ENCODE peak calls at places on chromosomes 11 and 22, in six cellular contexts. G is choroid plexus epithelial cell; Q is sciatic nerve; T is effector CD4-positive, alpha-beta T cell; C is stimulated activated naive CD8-positive, alpha-beta T cell treated with anti-CD3 and anti-CD28 coated beads, Interleukin-15, amount 100 ng/mL, for 72 hours; S is dermis microvascular lymphatic vessel endothelial cell. Z is an unnamed sample.

GRCh38 chr11:61749607-61750217 is 2.7 kb upstream of the MYRF start:
- DNase-seq in G (peak), C (no peak), T (no peak), S (no peak), Q (no peak), Z (peak)

GRCh38 chr22:27534720-27535125 is 266.8 kb downstream of the MN1 start:
- DNase-seq in Q (no peak), G (peak), C (no peak), S (no peak), T (no peak), Z (no peak)

GRCh38 chr11:34223021-34223813 is 117.8 kb downstream of the NAT10 start:
- DNase-seq in S (peak), C (no peak), G (peak), Q (peak), T (no peak), Z (no peak)

GRCh38 chr11:120332822-120333716 is 3.1 kb upstream of the ARHGEF12 start:
- DNase-seq in T (no peak), C (no peak), Q (no peak), S (peak), G (no peak), Z (no peak)

GRCh38 chr11:2795491-2795991 is 90.0 kb downstream of the CDKN1C start:
- DNase-seq in S (no peak), G (no peak), T (no peak), C (peak), Q (peak), Z (no peak)

GRCh38 chr11:72226701-72227100 is 2.1 kb downstream of the INPPL1 start:
- DNase-seq in S (no peak), Q (no peak), C (peak), G (no peak), T (no peak), Z (no peak)

GRCh38 chr11:131859811-131860210 is 489.4 kb downstream of the NTM start:
- DNase-seq in C (no peak), T (no peak), Q (no peak), S (peak), G (peak), Z (no peak)

GRCh38 chr22:26002456-26002855 is 166.8 kb upstream of the SEZ6L start:
- DNase-seq in S (no peak), T (no peak), G (no peak), C (no peak), Q (no peak), Z (no peak)

GRCh38 chr11:10326080-10326964 is 21.4 kb downstream of the ADM start:
- DNase-seq in Q (no peak), S (peak), T (no peak), C (no peak), G (peak), Z (no peak)

GRCh38 chr22:24390576-24390975 is 36.8 kb upstream of the ADORA2A start:
- DNase-seq in T (no peak), G (peak), C (no peak), Q (no peak), S (no peak), Z (no peak)

GRCh38 chr11:1845571-1846452 is 7.0 kb downstream of the TNNI2 start:
- DNase-seq in T (no peak), G (no peak), S (no peak), C (no peak), Q (no peak), Z (no peak)

GRCh38 chr11:85590848-85591483 is 36.2 kb downstream of the DLG2 start:
- DNase-seq in G (peak), Q (no peak), S (peak), T (no peak), C (no peak), Z (no peak)

GRCh38 chr11:115930886-115931537 is 426.8 kb upstream of the CADM1 start:
- DNase-seq in G (no peak), T (no peak), S (no peak), Q (no peak), C (no peak), Z (no peak)

GRCh38 chr22:35292786-35293185 is 6.9 kb upstream of the TOM1 start:
- DNase-seq in C (no peak), T (no peak), Q (no peak), S (no peak), G (no peak), Z (no peak)

GRCh38 chr11:60985991-60986915 is 14.8 kb downstream of the CD6 start:
- DNase-seq in Q (no peak), C (peak), T (peak), S (no peak), G (peak), Z (no peak)

GRCh38 chr11:114026355-114026754 is 33.2 kb upstream of the ZBTB16 start:
- DNase-seq in C (no peak), Q (no peak), T (no peak), G (peak), S (peak), Z (no peak)

GRCh38 chr11:72613977-72614376 is 60.2 kb downstream of the PDE2A start:
- DNase-seq in Q (no peak), S (no peak), T (no peak), G (no peak), C (no peak), Z (peak)

GRCh38 chr11:122398851-122399250 is 256.7 kb upstream of the UBASH3B start:
- DNase-seq in T (no peak), Q (no peak), C (no peak), S (no peak), G (no peak), Z (no peak)

GRCh38 chr11:18368236-18368635 is 26.1 kb upstream of the LDHA start:
- DNase-seq in Q (no peak), T (no peak), S (no peak), C (no peak), G (peak), Z (no peak)

GRCh38 chr11:44318369-44318768 is 8.4 kb upstream of the ALX4 start:
- DNase-seq in Q (no peak), C (no peak), T (no peak), G (no peak), S (no peak), Z (no peak)

GRCh38 chr11:103035656-103036434 is 56.1 kb downstream of the DCUN1D5 start:
- DNase-seq in S (peak), Q (no peak), C (peak), T (peak), G (peak), Z (no peak)

GRCh38 chr11:46120361-46120710 is 918 bp downstream of the PHF21A start:
- DNase-seq in T (no peak), Q (peak), G (no peak), C (peak), S (no peak), Z (no peak)

GRCh38 chr11:117855452-117855851 is 21.0 kb downstream of the FXYD6 start:
- DNase-seq in Q (peak), T (no peak), C (no peak), G (no peak), S (no peak), Z (no peak)

GRCh38 chr11:576791-577610 is 731 bp downstream of the PHRF1 start:
- DNase-seq in S (peak), G (peak), Q (no peak), C (peak), T (no peak), Z (no peak)

Z was measured in nucleus accumbens.